ENCODE peak calls at places on chromosomes 1 and 21, in four cellular contexts. Y is lower lobe of right lung, W is uterus, I is fibroblast of mammary gland. F is an unnamed sample.

GRCh38 chr1:17802164-17802563 is 47.0 kb downstream of the ACTL8 start:
- DNase-seq in W (no peak), I (peak; percentile 60), Y (no peak), F (peak; percentile 10)

GRCh38 chr1:173330149-173330951 is 123.2 kb upstream of the TNFSF4 start:
- DNase-seq in W (no peak), I (peak; percentile 90), Y (no peak), F (peak; percentile 59)

GRCh38 chr1:203999618-204000017 is 73.3 kb upstream of the SOX13 start:
- DNase-seq in W (no peak), I (no peak), Y (no peak), F (no peak)

GRCh38 chr1:62407398-62408009 is 29.3 kb upstream of the USP1 start:
- DNase-seq in W (no peak), I (peak; percentile 68), Y (no peak), F (peak; percentile 21)

GRCh38 chr1:236063919-236064673 is 794 bp downstream of the NID1 start:
- DNase-seq in Y (peak; percentile 58), I (peak; percentile 66), W (peak; percentile 71), F (peak; percentile 82)

GRCh38 chr1:25182629-25183028 is 49.7 kb downstream of the SYF2 start:
- DNase-seq in W (no peak), Y (no peak), I (peak; percentile 22), F (no peak)

GRCh38 chr1:207987164-207987563 is 76.2 kb upstream of the CD34 start:
- DNase-seq in W (no peak), I (peak; percentile 21), Y (no peak), F (no peak)

GRCh38 chr21:34693192-34693810 is 24.5 kb downstream of the CLIC6 start:
- DNase-seq in I (peak; percentile 80), Y (no peak), W (peak; percentile 24), F (peak; percentile 44)

GRCh38 chr1:63774617-63775417 is 1.0 kb downstream of the ROR1 start:
- DNase-seq in W (peak; percentile 52), Y (peak; percentile 59), I (peak; percentile 35), F (peak; percentile 82)

GRCh38 chr1:214515544-214516433 is 35.6 kb downstream of the PTPN14 start:
- DNase-seq in I (no peak), Y (no peak), W (no peak), F (no peak)

GRCh38 chr1:204623365-204623893 is 62.1 kb downstream of the LRRN2 start:
- DNase-seq in I (peak; percentile 76), W (no peak), Y (no peak), F (peak; percentile 59)

GRCh38 chr1:95660736-95661135 is 426.7 kb downstream of the RWDD3 start:
- DNase-seq in Y (no peak), I (no peak), W (no peak), F (no peak)

GRCh38 chr1:44328767-44329416 is 26.2 kb downstream of the ERI3 start:
- DNase-seq in I (no peak), Y (no peak), W (no peak), F (peak; percentile 20)

GRCh38 chr1:12453400-12454343 is 164.3 kb downstream of the DHRS3 start:
- DNase-seq in I (no peak), W (no peak), Y (no peak), F (no peak)

GRCh38 chr1:115245227-115245626 is 92.8 kb downstream of the NGF start:
- DNase-seq in Y (no peak), I (no peak), W (no peak), F (no peak)

GRCh38 chr1:73943270-73943669 is 254.7 kb downstream of the LRRIQ3 start:
- DNase-seq in W (no peak), Y (no peak), I (no peak), F (no peak)

GRCh38 chr1:233151850-233152249 is 143.7 kb downstream of the PCNX2 start:
- DNase-seq in Y (no peak), W (no peak), I (no peak), F (no peak)

GRCh38 chr1:11281518-11282331 is 8.7 kb downstream of the UBIAD1 start:
- DNase-seq in Y (peak; percentile 56), W (no peak), I (peak; percentile 92), F (peak; percentile 89)

GRCh38 chr1:218591966-218592365 is 246.8 kb downstream of the TGFB2 start:
- DNase-seq in I (no peak), W (no peak), Y (no peak), F (no peak)

GRCh38 chr1:58447891-58448290 is 98.6 kb downstream of the OMA1 start:
- DNase-seq in I (no peak), Y (no peak), W (no peak), F (peak; percentile 51)

GRCh38 chr1:87478231-87478630 is 149.6 kb downstream of the LMO4 start:
- DNase-seq in I (peak; percentile 23), W (no peak), Y (no peak), F (no peak)

GRCh38 chr1:83606416-83606955 is 392.4 kb downstream of the TTLL7 start:
- DNase-seq in Y (no peak), W (no peak), I (no peak), F (no peak)

GRCh38 chr1:244296010-244296409 is 155.7 kb downstream of the ADSS2 start:
- DNase-seq in I (no peak), Y (no peak), W (no peak), F (no peak)

GRCh38 chr1:175269151-175269550 is 76.6 kb upstream of the KIAA0040 start:
- DNase-seq in I (no peak), W (no peak), Y (no peak), F (no peak)

GRCh38 chr1:184194251-184194650 is 142.7 kb downstream of the TSEN15 start:
- DNase-seq in W (no peak), I (no peak), Y (no peak), F (no peak)

GRCh38 chr1:192751260-192751659 is 57.6 kb upstream of the RGS2 start:
- DNase-seq in I (no peak), Y (no peak), W (no peak), F (no peak)

GRCh38 chr1:22508329-22508728 is 55.0 kb upstream of the EPHA8 start:
- DNase-seq in W (no peak), Y (no peak), I (no peak), F (no peak)

GRCh38 chr21:42737969-42738590 is 84.7 kb downstream of the PDE9A start:
- DNase-seq in I (peak; percentile 40), Y (peak; percentile 76), W (peak; percentile 61), F (no peak)

GRCh38 chr1:200959341-200959985 is 64.1 kb downstream of the KIF21B start:
- DNase-seq in I (no peak), Y (no peak), W (no peak), F (no peak)

GRCh38 chr1:159008744-159009188 is 941 bp upstream of the IFI16 start:
- DNase-seq in Y (no peak), W (no peak), I (peak; percentile 26), F (peak; percentile 62)

GRCh38 chr1:159007734-159008133 is 2.0 kb upstream of the IFI16 start:
- DNase-seq in W (no peak), I (no peak), Y (no peak), F (no peak)

GRCh38 chr1:159010398-159010797 is 691 bp downstream of the IFI16 start:
- DNase-seq in W (no peak), I (no peak), Y (no peak), F (no peak)

GRCh38 chr1:159009704-159010361 is at the start of gene IFI16:
- DNase-seq in W (peak; percentile 78), Y (no peak), I (peak; percentile 98), F (peak; percentile 91)

DNA sequence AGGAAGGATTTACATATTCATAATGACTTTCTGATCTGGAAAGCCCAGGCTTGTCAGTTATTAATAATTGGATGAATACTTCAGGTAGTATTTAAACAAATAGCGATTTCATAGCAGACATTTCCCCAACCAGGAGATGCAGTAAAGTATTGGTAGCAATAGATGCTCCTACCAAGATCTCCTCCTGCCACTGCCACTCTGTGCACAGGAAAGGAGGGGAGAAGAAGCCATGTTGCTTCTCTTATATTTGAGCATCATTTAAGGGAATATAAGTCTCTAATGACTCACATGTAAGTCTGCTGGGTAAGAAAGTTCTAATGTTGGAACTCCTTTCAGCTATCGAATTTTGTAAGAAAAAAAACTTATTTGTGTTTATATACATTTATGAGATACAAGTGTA is 420 bp upstream of the IFI16 start:
- DNase-seq in Y (no peak), W (no peak), I (no peak), F (no peak)
- H3K4me3 ChIP-seq in Y (peak overlapping the region; percentile 69), W (peak overlapping the region; percentile 59), I (peak overlapping the region; percentile 15), F (peak overlapping the region; percentile 58)

DNA sequence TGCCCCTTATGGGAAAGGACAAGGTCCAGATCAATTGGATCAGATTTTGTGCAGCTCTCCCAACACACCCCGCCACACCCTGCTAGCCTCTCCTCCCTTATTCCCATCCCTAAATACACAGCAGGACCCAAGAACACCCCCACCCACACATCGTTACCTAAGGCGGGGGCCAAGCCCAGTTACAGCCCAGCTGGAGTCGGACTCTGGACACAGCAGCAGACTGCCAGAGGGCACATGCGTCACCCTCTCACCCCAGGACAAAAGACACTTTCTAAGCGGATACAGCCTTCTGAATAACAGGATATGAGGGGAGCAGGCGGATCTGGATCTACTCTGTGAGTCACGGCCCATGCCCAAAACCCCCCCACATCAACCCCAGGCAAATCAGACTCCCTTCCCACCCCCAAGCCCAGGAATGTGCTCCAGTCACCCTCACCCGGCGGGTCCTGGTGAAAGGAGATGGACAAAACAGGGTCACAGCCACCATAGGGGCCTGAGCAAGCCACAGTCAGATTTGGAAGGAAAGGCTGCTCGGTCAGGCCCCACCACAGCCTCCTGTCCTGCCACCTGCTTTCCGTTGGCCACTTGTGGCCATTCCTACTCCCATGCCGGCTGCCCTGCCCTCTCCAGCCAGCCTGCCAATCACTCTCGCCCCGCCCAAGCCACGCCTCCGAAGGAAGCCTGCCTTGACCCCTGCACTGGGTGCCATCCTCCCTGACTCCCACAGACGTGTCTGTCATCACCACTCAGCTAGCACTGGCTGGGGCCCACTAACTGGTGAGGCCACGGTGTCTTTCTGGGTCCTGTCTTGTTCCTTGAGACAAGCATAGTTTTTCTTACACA is 4.0 kb downstream of the S100A16 start:
- DNase-seq in Y (peak; percentile 89), W (peak; percentile 88), I (peak; percentile 98), F (peak; percentile 99)
- TF ChIP-seq CTCF in Y (no peak), W (peak; percentile 2), I (no peak), F (no peak)

GRCh38 chr1:36149237-36149972 is at the start of gene TRAPPC3:
- DNase-seq in W (peak; percentile 100), I (peak; percentile 99), Y (peak; percentile 100), F (peak; percentile 100)

GRCh38 chr1:36149973-36150295 is 648 bp upstream of the TRAPPC3 start:
- DNase-seq in I (no peak), W (no peak), Y (no peak), F (peak; percentile 57)

GRCh38 chr1:36151845-36152203 is 2.5 kb upstream of the TRAPPC3 start:
- DNase-seq in W (peak; percentile 41), I (no peak), Y (no peak), F (peak; percentile 39)

GRCh38 chr1:36151133-36151844 is 2.0 kb upstream of the TRAPPC3 start:
- DNase-seq in W (no peak), Y (no peak), I (no peak), F (no peak)

GRCh38 chr1:36150296-36151132 is 1.2 kb upstream of the TRAPPC3 start:
- DNase-seq in W (peak; percentile 93), Y (peak; percentile 95), I (peak; percentile 93), F (peak; percentile 98)
- H3K4me3 ChIP-seq in W (no peak overlapping the region), Y (peak overlapping the region; percentile 37), I (peak overlapping the region; percentile 15), F (peak overlapping the region; percentile 29)

GRCh38 chr1:198205021-198205684 is 48.4 kb downstream of the NEK7 start:
- DNase-seq in Y (no peak), W (no peak), I (peak; percentile 57), F (no peak)

GRCh38 chr1:198201956-198202784 is 45.4 kb downstream of the NEK7 start:
- DNase-seq in Y (no peak), I (no peak), W (no peak), F (no peak)

GRCh38 chr1:198211696-198212095 is 54.9 kb downstream of the NEK7 start:
- DNase-seq in Y (no peak), W (no peak), I (no peak), F (no peak)

GRCh38 chr1:198203434-198203833 is 46.6 kb downstream of the NEK7 start:
- DNase-seq in W (no peak), Y (no peak), I (no peak), F (no peak)

GRCh38 chr1:198206292-198206691 is 49.5 kb downstream of the NEK7 start:
- DNase-seq in W (no peak), I (no peak), Y (no peak), F (no peak)
- TF ChIP-seq CTCF in W (no peak), I (no peak), Y (no peak), F (no peak)

F was measured in foreskin fibroblast.